ENCODE peak calls at places on chromosome 6, in four cellular contexts. One of them, this sample, is unnamed.

GRCh38 chr6:167467793-167468431 is 143.0 kb downstream of the TTLL2 start:
- DNase-seq in AG08395: no peak
- DNase-seq in A172: no peak
- DNase-seq in GM23338: no peak
- DNase-seq in this sample: no peak

GRCh38 chr6:42162384-42162783 is 10.8 kb upstream of the GUCA1A start:
- DNase-seq in A172: no peak
- DNase-seq in GM23338: no peak
- DNase-seq in AG08395: no peak
- DNase-seq in this sample: no peak

GRCh38 chr6:144675231-144675861 is 390.2 kb downstream of the UTRN start:
- DNase-seq in GM23338: no peak
- DNase-seq in A172: no peak
- DNase-seq in AG08395: no peak
- DNase-seq in this sample: no peak

GRCh38 chr6:5751525-5752252 is 255.0 kb downstream of the NRN1 start:
- DNase-seq in GM23338: no peak
- DNase-seq in A172: no peak
- DNase-seq in AG08395: peak
- DNase-seq in this sample: no peak

GRCh38 chr6:52049252-52050050 is 38.0 kb downstream of the PKHD1 start:
- DNase-seq in AG08395: peak
- DNase-seq in GM23338: peak
- DNase-seq in A172: peak
- DNase-seq in this sample: no peak

GRCh38 chr6:15457903-15458530 is 204.8 kb downstream of the DTNBP1 start:
- DNase-seq in AG08395: no peak
- DNase-seq in A172: no peak
- DNase-seq in GM23338: no peak
- DNase-seq in this sample: no peak

GRCh38 chr6:90025418-90026089 is 131.3 kb downstream of the GJA10 start:
- DNase-seq in A172: peak
- DNase-seq in GM23338: no peak
- DNase-seq in AG08395: peak
- DNase-seq in this sample: no peak

GRCh38 chr6:15893556-15894253 is 230.9 kb upstream of the DTNBP1 start:
- DNase-seq in AG08395: no peak
- DNase-seq in GM23338: peak
- DNase-seq in A172: peak
- DNase-seq in this sample: no peak

GRCh38 chr6:4914412-4915159 is 89.3 kb downstream of the RPP40 start:
- DNase-seq in GM23338: no peak
- DNase-seq in A172: no peak
- DNase-seq in AG08395: peak
- DNase-seq in this sample: no peak

GRCh38 chr6:119313937-119314893 is 35.3 kb downstream of the MAN1A1 start:
- DNase-seq in AG08395: no peak
- DNase-seq in A172: no peak
- DNase-seq in GM23338: no peak
- DNase-seq in this sample: no peak